ENCODE peak calls at places on chromosome 19, in six cellular contexts. F is gastrocnemius medialis, A is fibroblast of pulmonary artery, U is BE2C, X is colonic mucosa, V is ascending aorta. J is an unnamed sample.

GRCh38 chr19:19109601-19110000 is 28.7 kb downstream of the TMEM161A start:
- DNase-seq in X (no peak), V (no peak), A (peak), U (no peak), F (no peak), J (peak)

GRCh38 chr19:43784251-43784980 is 3.6 kb upstream of the KCNN4 start:
- DNase-seq in X (peak), A (peak), V (no peak), U (no peak), F (no peak), J (peak)

GRCh38 chr19:19461306-19461670 is 54.1 kb downstream of the TSSK6 start:
- DNase-seq in U (no peak), A (no peak), F (no peak), V (no peak), X (no peak), J (no peak)

GRCh38 chr19:19485161-19485997 is 30.0 kb downstream of the TSSK6 start:
- DNase-seq in U (peak), F (no peak), A (peak), V (no peak), X (no peak), J (peak)

GRCh38 chr19:21519488-21519887 is 14.1 kb downstream of the ZNF429 start:
- DNase-seq in A (peak), U (no peak), V (no peak), F (no peak), X (no peak), J (peak)

GRCh38 chr19:18780081-18780480 is 11.0 kb downstream of the COMP start:
- DNase-seq in A (no peak), X (no peak), U (no peak), F (no peak), V (no peak), J (no peak)

GRCh38 chr19:19371056-19371455 is 34.4 kb upstream of the GATAD2A start:
- DNase-seq in A (no peak), U (no peak), X (no peak), V (no peak), F (no peak), J (no peak)

GRCh38 chr19:12567951-12568350 is 16.7 kb upstream of the ZNF564 start:
- DNase-seq in F (no peak), V (no peak), X (no peak), U (no peak), A (no peak), J (peak)

GRCh38 chr19:6464070-6464873 is at the start of gene CRB3:
- DNase-seq in F (no peak), V (no peak), X (peak), A (no peak), U (no peak), J (no peak)

GRCh38 chr19:32200312-32201038 is 144.9 kb upstream of the ZNF507 start:
- DNase-seq in V (no peak), F (no peak), X (no peak), U (no peak), A (no peak), J (no peak)

GRCh38 chr19:43780706-43781525 is at the start of gene KCNN4:
- DNase-seq in U (no peak), V (no peak), X (peak), A (peak), F (no peak), J (peak)

GRCh38 chr19:2394054-2394668 is 33.2 kb downstream of the TIMM13 start:
- DNase-seq in A (no peak), X (peak), U (no peak), F (no peak), V (no peak), J (no peak)

GRCh38 chr19:46225558-46226004 is 4.0 kb upstream of the IGFL1 start:
- DNase-seq in V (no peak), U (no peak), F (no peak), A (peak), X (no peak), J (peak)

GRCh38 chr19:21498651-21499050 is 6.8 kb upstream of the ZNF429 start:
- DNase-seq in A (no peak), U (no peak), F (no peak), X (no peak), V (no peak), J (no peak)

GRCh38 chr19:36008336-36008978 is at the start of gene SYNE4:
- DNase-seq in X (peak), A (no peak), U (no peak), V (no peak), F (no peak), J (no peak)

GRCh38 chr19:532578-533484 is 1.3 kb downstream of the CDC34 start:
- DNase-seq in A (peak), X (peak), U (peak), V (no peak), F (peak), J (peak)

GRCh38 chr19:29062486-29063435 is 150.2 kb downstream of the UQCRFS1 start:
- DNase-seq in A (no peak), V (no peak), U (no peak), F (no peak), X (no peak), J (no peak)

GRCh38 chr19:10699650-10700335 is 1.4 kb upstream of the QTRT1 start:
- DNase-seq in U (peak), F (no peak), V (no peak), A (peak), X (peak), J (peak)

GRCh38 chr19:48271531-48272151 is 1.8 kb downstream of the ZNF114 start:
- DNase-seq in X (peak), F (no peak), A (peak), V (no peak), U (peak), J (peak)

GRCh38 chr19:11233073-11233472 is 6.3 kb upstream of the ANGPTL8 start:
- DNase-seq in A (no peak), X (no peak), F (no peak), V (no peak), U (no peak), J (no peak)

GRCh38 chr19:19402656-19403372 is 2.7 kb upstream of the GATAD2A start:
- DNase-seq in A (peak), X (no peak), F (no peak), U (no peak), V (no peak), J (peak)

GRCh38 chr19:29277107-29277506 is 64.2 kb upstream of the UQCRFS1 start:
- DNase-seq in X (no peak), A (no peak), U (no peak), V (no peak), F (no peak), J (no peak)

GRCh38 chr19:43984687-43985000 is 656 bp downstream of the ZNF155 start:
- DNase-seq in X (peak), V (no peak), F (no peak), U (no peak), A (no peak), J (no peak)

GRCh38 chr19:55606817-55607216 is 1.4 kb downstream of the ZNF865 start:
- DNase-seq in U (no peak), F (no peak), A (no peak), V (no peak), X (no peak), J (no peak)

GRCh38 chr19:53865523-53865917 is 2.2 kb upstream of the MYADM start:
- DNase-seq in V (no peak), A (no peak), U (no peak), X (no peak), F (no peak), J (peak)

GRCh38 chr19:11164879-11165406 is 9.4 kb upstream of the SPC24 start:
- DNase-seq in U (no peak), A (peak), F (peak), V (peak), X (peak), J (peak)

GRCh38 chr19:29305268-29305667 is 92.3 kb upstream of the UQCRFS1 start:
- DNase-seq in U (no peak), V (no peak), X (no peak), A (no peak), F (no peak), J (no peak)

GRCh38 chr19:53768401-53768800 is 55.7 kb downstream of the NLRP12 start:
- DNase-seq in V (no peak), X (no peak), F (no peak), U (no peak), A (no peak), J (no peak)

GRCh38 chr19:33241530-33242101 is 16.0 kb upstream of the SLC7A10 start:
- DNase-seq in V (no peak), X (peak), A (no peak), F (no peak), U (no peak), J (peak)

DNA sequence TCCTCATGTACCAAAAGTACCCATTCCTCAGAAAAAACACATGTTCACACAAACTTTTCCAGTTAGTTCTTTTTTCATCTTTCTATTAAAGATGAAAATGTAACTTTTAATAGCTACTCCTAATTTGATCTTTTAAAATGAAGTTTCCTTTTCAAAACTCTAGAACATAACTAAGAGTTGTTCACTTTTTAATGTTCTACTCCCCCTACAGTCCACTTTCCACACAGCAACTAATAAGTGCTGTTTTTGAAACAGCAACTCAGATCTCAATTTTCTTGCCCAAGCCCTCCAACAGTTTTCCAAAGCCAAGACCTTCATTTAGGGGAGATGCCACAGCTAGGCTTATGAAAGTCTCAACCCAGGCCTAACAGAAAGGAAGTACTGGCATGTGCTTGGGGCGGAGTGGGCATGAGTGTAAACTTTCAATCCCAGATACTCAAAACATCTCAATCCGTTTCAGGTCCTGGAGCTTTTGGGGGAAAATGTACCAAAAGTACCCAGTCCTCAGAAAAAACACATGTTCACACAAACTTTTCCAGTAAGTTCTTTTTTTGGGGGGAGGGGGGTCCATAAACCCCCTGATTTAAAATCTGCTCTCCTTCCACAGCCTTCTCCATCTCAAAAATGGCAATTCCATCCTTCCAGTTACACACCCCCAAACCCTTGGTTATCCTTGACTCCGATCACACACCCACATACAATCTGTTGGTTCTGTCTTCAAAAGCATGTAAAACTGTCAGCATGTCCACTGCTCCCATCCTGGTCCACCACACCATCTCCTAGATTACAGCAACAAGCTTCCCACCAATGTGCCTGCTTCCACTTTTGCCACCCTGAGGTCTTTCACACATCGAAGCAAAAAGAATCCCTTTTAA is 2.0 kb downstream of the FBL start:
- DNase-seq in F (no peak), A (peak), X (no peak), U (peak), V (no peak), J (peak)
- H3K4me3 ChIP-seq in F (no peak), A (peak), X (no peak), U (peak), V (no peak), J (peak)

GRCh38 chr19:45103625-45104319 is 10.8 kb downstream of the PPP1R37 start:
- DNase-seq in F (no peak), U (no peak), A (no peak), X (no peak), V (no peak), J (no peak)
- TF ChIP-seq CTCF in F (no peak), U (peak), A (no peak), X (no peak), V (no peak), J (peak)

DNA sequence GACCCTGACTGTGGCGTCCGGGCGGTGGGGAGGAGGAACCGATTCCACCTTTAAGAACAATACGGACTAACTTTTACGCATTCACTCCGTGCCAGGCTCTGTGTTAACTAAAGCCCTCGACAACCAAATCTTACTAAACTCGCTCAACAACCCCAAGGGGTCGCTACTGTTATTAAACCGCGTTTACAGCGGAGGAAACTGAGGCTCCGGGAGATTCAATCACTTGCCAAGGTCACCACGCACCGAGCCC is 1.2 kb downstream of the SAMD1 start:
- DNase-seq in U (no peak), X (no peak), A (peak), V (no peak), F (no peak), J (peak)
- H3K4me3 ChIP-seq in U (peak), X (peak), A (peak), V (peak), F (peak), J (peak)

GRCh38 chr19:34430738-34431625 is 2.8 kb downstream of the UBA2 start:
- DNase-seq in X (no peak), F (no peak), A (peak), U (peak), V (no peak), J (peak)
- TF ChIP-seq CTCF in X (peak), F (peak), A (peak), U (peak), V (peak), J (peak)

DNA sequence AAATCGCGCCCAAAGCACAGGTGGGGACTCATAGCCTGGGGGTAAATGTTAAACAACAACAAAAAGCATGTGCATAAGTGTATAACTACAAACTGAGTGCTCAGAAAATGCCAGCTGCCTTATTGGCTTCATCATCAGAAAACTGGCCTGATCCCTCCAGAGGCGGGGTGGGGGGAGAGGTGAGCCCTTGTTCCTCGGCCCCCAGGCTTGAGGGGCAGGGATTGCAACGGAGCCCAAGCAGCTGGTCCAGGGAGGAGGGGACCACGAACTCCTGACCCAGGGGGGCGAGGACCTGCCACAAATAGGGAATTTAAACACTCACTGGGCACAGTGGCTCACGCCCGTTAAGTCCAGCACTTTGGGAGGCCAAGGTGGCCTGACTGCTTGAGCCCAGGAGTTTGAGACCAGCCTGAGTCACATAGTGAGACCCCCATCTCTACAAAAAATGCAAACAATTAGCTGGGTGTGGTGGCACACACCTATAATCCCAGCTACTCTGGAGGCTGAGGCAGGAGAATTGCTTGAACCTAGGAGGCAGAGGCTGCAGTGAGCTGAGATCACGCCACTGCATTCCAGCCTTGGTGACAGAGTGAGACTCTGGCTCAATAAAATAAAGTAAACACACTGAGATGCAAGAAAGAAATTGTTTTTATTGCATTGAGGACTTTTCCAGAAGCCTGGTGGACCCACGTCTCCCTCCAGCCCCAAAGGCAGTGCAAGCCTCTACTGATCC is 8.7 kb downstream of the SIRT6 start:
- DNase-seq in U (no peak), X (no peak), V (no peak), A (no peak), F (no peak), J (no peak)
- H3K4me3 ChIP-seq in U (peak), X (no peak), V (no peak), A (no peak), F (no peak), J (no peak)

GRCh38 chr19:40465781-40466218 is 255 bp upstream of the BLVRB start:
- DNase-seq in V (peak), U (peak), A (peak), F (peak), X (peak), J (peak)
- TF ChIP-seq CTCF in V (no peak), U (no peak), A (no peak), F (no peak), X (no peak), J (no peak)

GRCh38 chr19:17679526-17680234 is 8.5 kb downstream of the UNC13A start:
- DNase-seq in U (no peak), X (no peak), A (no peak), F (no peak), V (no peak), J (no peak)
- H3K4me3 ChIP-seq in U (no peak), X (no peak), A (no peak), F (peak), V (peak), J (no peak)

DNA sequence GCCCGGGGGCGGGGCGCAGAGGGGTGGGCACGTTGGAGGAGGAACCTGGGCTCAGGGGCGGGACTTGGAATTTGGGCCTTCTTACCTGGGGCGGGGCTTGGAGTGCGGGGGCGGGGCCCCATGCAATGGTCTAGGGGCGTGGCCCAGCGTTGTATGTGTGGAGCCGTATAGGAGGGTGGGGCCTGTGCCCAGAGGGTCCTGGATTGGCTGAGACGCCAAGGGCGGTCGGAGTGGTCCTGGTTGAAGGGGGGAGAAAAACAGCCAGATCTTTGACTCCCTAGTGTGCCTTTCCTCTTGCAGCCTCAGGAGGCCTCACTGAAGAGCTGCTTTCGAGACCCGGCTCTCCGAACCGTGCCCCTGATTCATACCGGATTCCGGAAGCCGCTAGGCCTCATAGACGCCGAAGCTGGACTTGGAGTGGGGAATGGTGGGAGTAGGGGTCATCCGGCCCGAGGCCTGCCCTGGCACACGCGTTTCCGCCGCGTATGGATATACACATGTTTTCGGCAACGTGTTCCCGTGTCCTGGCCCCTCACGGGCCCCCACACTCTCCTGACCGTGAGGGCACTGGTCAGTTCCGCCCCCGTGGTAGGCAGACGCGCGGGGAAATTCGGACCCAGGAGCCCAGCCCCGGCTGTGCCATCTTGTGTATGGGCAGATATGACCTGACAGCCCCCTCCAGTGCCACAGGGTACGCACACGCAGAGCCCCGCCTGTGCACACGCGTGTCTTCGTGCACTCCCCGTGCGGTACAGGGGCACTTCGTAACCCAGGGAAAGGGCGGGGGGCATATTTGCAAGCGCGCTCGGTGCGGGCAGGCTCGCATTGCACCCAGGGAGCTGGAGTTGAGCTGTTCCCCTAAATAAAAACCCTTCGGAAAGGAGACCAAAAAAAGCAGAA is 661 bp upstream of the PRR12 start:
- DNase-seq in F (peak), U (peak), A (peak), X (peak), V (peak), J (peak)
- TF ChIP-seq CTCF in F (no peak), U (peak), A (peak), X (no peak), V (no peak), J (no peak)